ENCODE peak calls at places on chromosome 1, in seven cellular contexts. Q is activated CD8-positive, alpha-beta memory T cell treated with anti-CD3 and anti-CD28 coated beads, Interleukin-2, amount 50 U/mL, for 48 hours; X is pancreas; U is Right ventricle myocardium superior; Z is stimulated activated naive CD8-positive, alpha-beta T cell treated with anti-CD3 and anti-CD28 coated beads, Interleukin-15, amount 100 ng/mL, for 72 hours; F is effector memory CD8-positive, alpha-beta T cell; D is stimulated activated CD8-positive, alpha-beta memory T cell treated with anti-CD3 and anti-CD28 coated beads, Interleukin-4, amount 100 ng/mL, for 24 hours. E is an unnamed sample.

GRCh38 chr1:152168535-152168868 is 9.5 kb upstream of the RPTN start:
- DNase-seq in Q (no peak), X (no peak), U (no peak), Z (no peak), F (no peak), D (no peak), E (no peak)

GRCh38 chr1:145804235-145805045 is 19.5 kb downstream of the RNF115 start:
- DNase-seq in Q (no peak), X (no peak), U (no peak), Z (no peak), F (no peak), D (no peak), E (no peak)

GRCh38 chr1:205983925-205984725 is 19.1 kb downstream of the RAB7B start:
- DNase-seq in Q (no peak), X (peak), U (peak), Z (peak), F (no peak), D (no peak), E (peak)

GRCh38 chr1:228279722-228280105 is 71.9 kb downstream of the OBSCN start:
- DNase-seq in Q (peak), X (peak), U (no peak), Z (peak), F (no peak), D (no peak), E (peak)

GRCh38 chr1:74693473-74693872 is 19.9 kb upstream of the ERICH3 start:
- DNase-seq in Q (no peak), X (no peak), U (no peak), Z (no peak), F (no peak), D (no peak), E (no peak)

GRCh38 chr1:30888391-30888790 is 20.2 kb downstream of the SDC3 start:
- DNase-seq in Q (no peak), X (no peak), U (peak), Z (no peak), F (no peak), D (no peak), E (peak)

GRCh38 chr1:168469690-168470089 is 74.1 kb downstream of the XCL2 start:
- DNase-seq in Q (peak), X (no peak), U (peak), Z (peak), F (peak), D (peak), E (peak)

GRCh38 chr1:115168026-115168425 is 78.7 kb upstream of the TSPAN2 start:
- DNase-seq in Q (no peak), X (no peak), U (no peak), Z (no peak), F (no peak), D (no peak), E (no peak)

GRCh38 chr1:53681647-53682368 is 57.2 kb downstream of the GLIS1 start:
- DNase-seq in Q (peak), X (peak), U (peak), Z (peak), F (peak), D (peak), E (no peak)

GRCh38 chr1:197910120-197911110 is 6.8 kb upstream of the LHX9 start:
- DNase-seq in Q (peak), X (no peak), U (no peak), Z (no peak), F (no peak), D (no peak), E (no peak)

GRCh38 chr1:186218661-186219352 is 156.2 kb downstream of the TPR start:
- DNase-seq in Q (no peak), X (no peak), U (no peak), Z (no peak), F (no peak), D (no peak), E (no peak)

GRCh38 chr1:181033128-181033798 is 520 bp upstream of the MR1 start:
- DNase-seq in Q (peak), X (no peak), U (no peak), Z (peak), F (no peak), D (no peak), E (no peak)